ENCODE peak calls at places on chromosomes 2 and 18, in seven cellular contexts. One of them, this sample, is unnamed.

GRCh38 chr18:43893001-43893637 is 615.8 kb upstream of the SYT4 start:
- DNase-seq in PC-3: peak; percentile 69
- DNase-seq in transverse colon: no peak
- DNase-seq in cardiac muscle cell: peak; percentile 12
- DNase-seq in ascending aorta: no peak
- DNase-seq in testis: no peak
- DNase-seq in IMR-90: peak; percentile 92
- DNase-seq in this sample: no peak

GRCh38 chr2:167140767-167141166 is 252.5 kb downstream of the XIRP2 start:
- DNase-seq in testis: no peak
- DNase-seq in ascending aorta: no peak
- DNase-seq in transverse colon: no peak
- DNase-seq in cardiac muscle cell: peak; percentile 32
- DNase-seq in IMR-90: peak; percentile 100
- DNase-seq in PC-3: peak; percentile 99
- DNase-seq in this sample: no peak

GRCh38 chr18:9260388-9261380 is 73.9 kb upstream of the TWSG1 start:
- DNase-seq in IMR-90: peak; percentile 5
- DNase-seq in testis: no peak
- DNase-seq in PC-3: no peak
- DNase-seq in ascending aorta: no peak
- DNase-seq in cardiac muscle cell: no peak
- DNase-seq in transverse colon: no peak
- DNase-seq in this sample: no peak

GRCh38 chr18:58788971-58789797 is 75.5 kb upstream of the ZNF532 start:
- DNase-seq in IMR-90: peak; percentile 84
- DNase-seq in cardiac muscle cell: no peak
- DNase-seq in PC-3: peak; percentile 97
- DNase-seq in transverse colon: no peak
- DNase-seq in ascending aorta: no peak
- DNase-seq in testis: peak; percentile 61
- DNase-seq in this sample: no peak

GRCh38 chr2:178819147-178819875 is 12.1 kb upstream of the TTN start:
- DNase-seq in testis: no peak
- DNase-seq in IMR-90: peak; percentile 5
- DNase-seq in PC-3: no peak
- DNase-seq in ascending aorta: no peak
- DNase-seq in cardiac muscle cell: no peak
- DNase-seq in transverse colon: no peak
- DNase-seq in this sample: no peak

GRCh38 chr2:129441610-129442009 is 537.9 kb upstream of the RAB6C start:
- DNase-seq in transverse colon: no peak
- DNase-seq in cardiac muscle cell: no peak
- DNase-seq in IMR-90: no peak
- DNase-seq in ascending aorta: no peak
- DNase-seq in testis: no peak
- DNase-seq in PC-3: no peak
- DNase-seq in this sample: no peak

GRCh38 chr2:226795281-226796011 is 4.2 kb downstream of the IRS1 start:
- DNase-seq in transverse colon: no peak
- DNase-seq in testis: no peak
- DNase-seq in IMR-90: peak; percentile 56
- DNase-seq in PC-3: peak; percentile 37
- DNase-seq in ascending aorta: no peak
- DNase-seq in cardiac muscle cell: no peak
- DNase-seq in this sample: no peak

GRCh38 chr2:216666461-216667233 is 28.7 kb downstream of the IGFBP5 start:
- DNase-seq in IMR-90: peak; percentile 71
- DNase-seq in cardiac muscle cell: peak; percentile 74
- DNase-seq in ascending aorta: no peak
- DNase-seq in transverse colon: peak; percentile 70
- DNase-seq in testis: peak; percentile 82
- DNase-seq in PC-3: peak; percentile 93
- DNase-seq in this sample: peak; percentile 54

GRCh38 chr2:199302851-199303250 is 154.9 kb downstream of the SATB2 start:
- DNase-seq in ascending aorta: no peak
- DNase-seq in testis: no peak
- DNase-seq in cardiac muscle cell: peak; percentile 56
- DNase-seq in IMR-90: peak; percentile 51
- DNase-seq in transverse colon: no peak
- DNase-seq in PC-3: no peak
- DNase-seq in this sample: no peak

GRCh38 chr2:42105330-42106256 is 57.8 kb downstream of the PKDCC start:
- DNase-seq in PC-3: no peak
- DNase-seq in testis: no peak
- DNase-seq in ascending aorta: no peak
- DNase-seq in IMR-90: no peak
- DNase-seq in transverse colon: peak; percentile 67
- DNase-seq in cardiac muscle cell: no peak
- DNase-seq in this sample: peak; percentile 87

GRCh38 chr2:227717687-227718567 is at the start of gene SLC19A3:
- DNase-seq in ascending aorta: peak; percentile 44
- DNase-seq in IMR-90: peak; percentile 50
- DNase-seq in cardiac muscle cell: peak; percentile 80
- DNase-seq in transverse colon: peak; percentile 93
- DNase-seq in PC-3: no peak
- DNase-seq in testis: peak; percentile 87
- DNase-seq in this sample: no peak

GRCh38 chr2:98839292-98839691 is 96.7 kb downstream of the CRACDL start:
- DNase-seq in ascending aorta: no peak
- DNase-seq in PC-3: peak; percentile 37
- DNase-seq in cardiac muscle cell: no peak
- DNase-seq in transverse colon: no peak
- DNase-seq in IMR-90: peak; percentile 19
- DNase-seq in testis: no peak
- DNase-seq in this sample: no peak

GRCh38 chr2:225090746-225091145 is 48.5 kb upstream of the DOCK10 start:
- DNase-seq in IMR-90: peak; percentile 65
- DNase-seq in transverse colon: no peak
- DNase-seq in ascending aorta: no peak
- DNase-seq in cardiac muscle cell: no peak
- DNase-seq in PC-3: peak; percentile 81
- DNase-seq in testis: no peak
- DNase-seq in this sample: no peak

GRCh38 chr2:19648583-19648982 is 253.2 kb downstream of the TTC32 start:
- DNase-seq in ascending aorta: no peak
- DNase-seq in testis: no peak
- DNase-seq in IMR-90: peak; percentile 90
- DNase-seq in cardiac muscle cell: no peak
- DNase-seq in transverse colon: no peak
- DNase-seq in PC-3: peak; percentile 84
- DNase-seq in this sample: no peak

GRCh38 chr2:70123051-70123828 is 36.0 kb downstream of the PCBP1 start:
- DNase-seq in PC-3: peak; percentile 34
- DNase-seq in IMR-90: peak; percentile 50
- DNase-seq in testis: peak; percentile 77
- DNase-seq in cardiac muscle cell: peak; percentile 84
- DNase-seq in transverse colon: peak; percentile 43
- DNase-seq in ascending aorta: no peak
- DNase-seq in this sample: no peak

GRCh38 chr2:211055438-211055837 is 499.0 kb downstream of the CPS1 start:
- DNase-seq in IMR-90: no peak
- DNase-seq in cardiac muscle cell: no peak
- DNase-seq in transverse colon: no peak
- DNase-seq in ascending aorta: no peak
- DNase-seq in testis: peak; percentile 46
- DNase-seq in PC-3: peak; percentile 55
- DNase-seq in this sample: no peak

GRCh38 chr2:85867556-85868292 is 21.1 kb downstream of the ST3GAL5 start:
- DNase-seq in transverse colon: no peak
- DNase-seq in IMR-90: no peak
- DNase-seq in cardiac muscle cell: no peak
- DNase-seq in ascending aorta: no peak
- DNase-seq in testis: no peak
- DNase-seq in PC-3: no peak
- DNase-seq in this sample: no peak

GRCh38 chr2:14516844-14517243 is 115.7 kb upstream of the LRATD1 start:
- DNase-seq in ascending aorta: no peak
- DNase-seq in IMR-90: peak; percentile 99
- DNase-seq in testis: no peak
- DNase-seq in cardiac muscle cell: no peak
- DNase-seq in transverse colon: no peak
- DNase-seq in PC-3: peak; percentile 97
- DNase-seq in this sample: no peak

GRCh38 chr18:35775887-35776286 is 194.3 kb downstream of the GALNT1 start:
- DNase-seq in cardiac muscle cell: peak; percentile 70
- DNase-seq in testis: no peak
- DNase-seq in PC-3: no peak
- DNase-seq in transverse colon: no peak
- DNase-seq in ascending aorta: no peak
- DNase-seq in IMR-90: peak; percentile 9
- DNase-seq in this sample: no peak

GRCh38 chr2:16948710-16949109 is 283.1 kb upstream of the CYRIA start:
- DNase-seq in PC-3: no peak
- DNase-seq in transverse colon: no peak
- DNase-seq in ascending aorta: no peak
- DNase-seq in IMR-90: no peak
- DNase-seq in cardiac muscle cell: no peak
- DNase-seq in testis: no peak
- DNase-seq in this sample: no peak

DNA sequence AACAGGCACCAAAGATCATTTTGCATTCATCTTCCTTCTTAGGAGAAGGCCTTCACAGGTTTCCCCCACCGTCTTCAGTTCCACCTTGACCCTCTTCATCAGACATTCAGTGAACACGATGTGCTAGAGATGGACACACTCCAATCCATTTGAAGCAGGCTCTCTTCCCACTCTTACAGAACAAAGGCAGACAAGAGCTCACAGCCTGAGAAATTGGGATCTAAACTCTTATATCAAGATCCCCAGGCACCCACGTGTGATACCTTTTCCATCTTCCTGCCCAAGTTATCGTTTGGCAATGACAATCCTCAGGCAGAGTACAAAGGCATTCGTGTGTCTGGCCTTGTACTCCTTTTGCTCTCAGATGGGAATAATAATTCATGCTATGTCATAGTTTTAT is 369.3 kb upstream of the KLHL29 start:
- DNase-seq in IMR-90: no peak
- DNase-seq in ascending aorta: no peak
- DNase-seq in transverse colon: no peak
- DNase-seq in cardiac muscle cell: no peak
- DNase-seq in testis: no peak
- DNase-seq in PC-3: no peak
- DNase-seq in this sample: no peak
- H3K4me3 ChIP-seq in IMR-90: no peak overlapping the region
- H3K4me3 ChIP-seq in ascending aorta: no peak overlapping the region
- H3K4me3 ChIP-seq in transverse colon: no peak overlapping the region
- H3K4me3 ChIP-seq in cardiac muscle cell: no peak overlapping the region
- H3K4me3 ChIP-seq in testis: no peak overlapping the region
- H3K4me3 ChIP-seq in PC-3: no peak overlapping the region
- H3K4me3 ChIP-seq in this sample: no peak overlapping the region

GRCh38 chr2:240435457-240435954 is at the start of gene GPC1:
- DNase-seq in IMR-90: peak; percentile 76
- DNase-seq in PC-3: peak; percentile 83
- DNase-seq in transverse colon: peak; percentile 69
- DNase-seq in testis: peak; percentile 72
- DNase-seq in ascending aorta: no peak
- DNase-seq in cardiac muscle cell: peak; percentile 89
- DNase-seq in this sample: no peak

GRCh38 chr2:240432820-240433801 is 2.4 kb upstream of the GPC1 start:
- DNase-seq in transverse colon: peak; percentile 8
- DNase-seq in ascending aorta: peak; percentile 8
- DNase-seq in PC-3: no peak
- DNase-seq in IMR-90: no peak
- DNase-seq in testis: peak; percentile 13
- DNase-seq in cardiac muscle cell: no peak
- DNase-seq in this sample: no peak

GRCh38 chr2:240432430-240432819 is 3.0 kb upstream of the GPC1 start:
- DNase-seq in PC-3: no peak
- DNase-seq in ascending aorta: no peak
- DNase-seq in testis: peak; percentile 12
- DNase-seq in transverse colon: no peak
- DNase-seq in IMR-90: no peak
- DNase-seq in cardiac muscle cell: no peak
- DNase-seq in this sample: no peak

GRCh38 chr2:240434728-240435456 is 571 bp upstream of the GPC1 start:
- DNase-seq in IMR-90: peak; percentile 88
- DNase-seq in testis: peak; percentile 93
- DNase-seq in PC-3: peak; percentile 88
- DNase-seq in cardiac muscle cell: peak; percentile 94
- DNase-seq in transverse colon: peak; percentile 91
- DNase-seq in ascending aorta: peak; percentile 53
- DNase-seq in this sample: peak; percentile 86

GRCh38 chr2:240433973-240434727 is 1.3 kb upstream of the GPC1 start:
- DNase-seq in PC-3: peak; percentile 97
- DNase-seq in cardiac muscle cell: no peak
- DNase-seq in testis: peak; percentile 15
- DNase-seq in transverse colon: peak; percentile 39
- DNase-seq in ascending aorta: peak; percentile 54
- DNase-seq in IMR-90: peak; percentile 98
- DNase-seq in this sample: no peak
- H3K4me3 ChIP-seq in PC-3: peak overlapping the region; percentile 95
- H3K4me3 ChIP-seq in cardiac muscle cell: peak overlapping the region; percentile 90
- H3K4me3 ChIP-seq in testis: no peak overlapping the region
- H3K4me3 ChIP-seq in transverse colon: no peak overlapping the region
- H3K4me3 ChIP-seq in ascending aorta: peak overlapping the region; percentile 98
- H3K4me3 ChIP-seq in IMR-90: peak overlapping the region; percentile 52
- H3K4me3 ChIP-seq in this sample: no peak overlapping the region

DNA sequence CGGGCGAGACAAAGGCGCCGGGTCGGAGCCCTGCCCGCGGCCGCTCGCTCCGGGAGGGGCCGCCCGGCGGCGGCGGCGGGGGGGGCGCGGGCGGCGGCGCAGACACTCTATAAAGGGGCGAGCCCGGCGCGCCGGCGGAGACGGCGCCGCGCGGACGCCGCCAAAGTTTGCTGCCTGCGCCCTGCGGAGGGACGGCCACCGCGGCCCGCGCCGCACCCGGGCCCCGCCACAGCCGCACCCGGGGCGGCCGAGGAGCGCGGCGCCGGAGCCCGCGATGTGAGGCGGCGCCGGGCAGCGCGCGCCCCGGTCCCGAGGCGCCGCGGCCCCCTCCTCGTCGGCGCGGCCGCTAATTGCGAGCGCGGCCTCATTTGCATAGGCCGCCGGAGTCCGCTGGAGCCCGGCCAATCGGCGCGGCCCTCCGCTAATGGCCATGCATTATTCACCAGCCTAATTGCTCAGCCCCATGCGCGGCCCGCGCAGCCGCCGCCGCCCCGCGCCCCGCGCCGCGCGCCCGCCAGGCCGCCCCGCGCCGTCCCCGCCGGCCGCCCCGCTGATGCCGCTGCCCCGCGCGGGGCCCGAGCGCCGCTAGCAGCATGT is at the start of gene SALL3:
- DNase-seq in PC-3: no peak
- DNase-seq in testis: peak; percentile 59
- DNase-seq in IMR-90: no peak
- DNase-seq in cardiac muscle cell: peak; percentile 47
- DNase-seq in ascending aorta: no peak
- DNase-seq in transverse colon: no peak
- DNase-seq in this sample: no peak
- H3K4me3 ChIP-seq in PC-3: no peak within 1 kb of the TSS
- H3K4me3 ChIP-seq in testis: peak within 1 kb of the TSS; percentile 31
- H3K4me3 ChIP-seq in IMR-90: no peak within 1 kb of the TSS
- H3K4me3 ChIP-seq in cardiac muscle cell: peak within 1 kb of the TSS; percentile 51
- H3K4me3 ChIP-seq in ascending aorta: peak within 1 kb of the TSS; percentile 42
- H3K4me3 ChIP-seq in transverse colon: no peak within 1 kb of the TSS
- H3K4me3 ChIP-seq in this sample: no peak within 1 kb of the TSS

GRCh38 chr2:156077041-156077735 is 255.3 kb downstream of the NR4A2 start:
- DNase-seq in testis: no peak
- DNase-seq in PC-3: peak; percentile 6
- DNase-seq in IMR-90: no peak
- DNase-seq in transverse colon: no peak
- DNase-seq in cardiac muscle cell: no peak
- DNase-seq in ascending aorta: no peak
- DNase-seq in this sample: no peak
- H3K4me3 ChIP-seq in testis: no peak overlapping the region
- H3K4me3 ChIP-seq in PC-3: no peak overlapping the region
- H3K4me3 ChIP-seq in IMR-90: no peak overlapping the region
- H3K4me3 ChIP-seq in transverse colon: no peak overlapping the region
- H3K4me3 ChIP-seq in cardiac muscle cell: no peak overlapping the region
- H3K4me3 ChIP-seq in ascending aorta: no peak overlapping the region
- H3K4me3 ChIP-seq in this sample: no peak overlapping the region

This sample was measured in CD4-positive, alpha-beta memory T cell.